ENCODE peak calls at places on chromosomes 16 and 17, in four cellular contexts. One of them, this sample, is unnamed.

GRCh38 chr17:55883112-55883511 is 132.3 kb downstream of the PCTP start:
- DNase-seq in activated T-helper 1 cell treated with Interleukin-2 at 50 U/mL for 16 hours: no peak
- DNase-seq in NCI-H2171: no peak
- DNase-seq in DMS153: no peak
- DNase-seq in this sample: no peak

GRCh38 chr17:350706-351435 is 1.7 kb downstream of the RPH3AL start:
- DNase-seq in activated T-helper 1 cell treated with Interleukin-2 at 50 U/mL for 16 hours: no peak
- DNase-seq in NCI-H2171: no peak
- DNase-seq in DMS153: no peak
- DNase-seq in this sample: no peak

GRCh38 chr16:56841659-56842058 is 23.3 kb upstream of the SLC12A3 start:
- DNase-seq in activated T-helper 1 cell treated with Interleukin-2 at 50 U/mL for 16 hours: no peak
- DNase-seq in NCI-H2171: no peak
- DNase-seq in DMS153: no peak
- DNase-seq in this sample: no peak

GRCh38 chr17:47275245-47275984 is 21.8 kb downstream of the ITGB3 start:
- DNase-seq in activated T-helper 1 cell treated with Interleukin-2 at 50 U/mL for 16 hours: no peak
- DNase-seq in NCI-H2171: no peak
- DNase-seq in DMS153: peak
- DNase-seq in this sample: no peak

GRCh38 chr16:89476379-89476778 is 14.0 kb downstream of the ANKRD11 start:
- DNase-seq in activated T-helper 1 cell treated with Interleukin-2 at 50 U/mL for 16 hours: no peak
- DNase-seq in NCI-H2171: peak
- DNase-seq in DMS153: no peak
- DNase-seq in this sample: no peak

GRCh38 chr17:58416937-58417299 is 416 bp downstream of the RNF43 start:
- DNase-seq in activated T-helper 1 cell treated with Interleukin-2 at 50 U/mL for 16 hours: no peak
- DNase-seq in NCI-H2171: no peak
- DNase-seq in DMS153: no peak
- DNase-seq in this sample: no peak

GRCh38 chr16:89198417-89199240 is 1.7 kb downstream of the SLC22A31 start:
- DNase-seq in activated T-helper 1 cell treated with Interleukin-2 at 50 U/mL for 16 hours: no peak
- DNase-seq in NCI-H2171: no peak
- DNase-seq in DMS153: no peak
- DNase-seq in this sample: no peak

GRCh38 chr17:29608986-29609385 is 13.7 kb downstream of the CORO6 start:
- DNase-seq in activated T-helper 1 cell treated with Interleukin-2 at 50 U/mL for 16 hours: no peak
- DNase-seq in NCI-H2171: no peak
- DNase-seq in DMS153: no peak
- DNase-seq in this sample: no peak

GRCh38 chr17:29012535-29012934 is 6.7 kb upstream of the SEZ6 start:
- DNase-seq in activated T-helper 1 cell treated with Interleukin-2 at 50 U/mL for 16 hours: no peak
- DNase-seq in NCI-H2171: no peak
- DNase-seq in DMS153: no peak
- DNase-seq in this sample: no peak

GRCh38 chr16:54980821-54981220 is 50.2 kb downstream of the IRX5 start:
- DNase-seq in activated T-helper 1 cell treated with Interleukin-2 at 50 U/mL for 16 hours: no peak
- DNase-seq in NCI-H2171: no peak
- DNase-seq in DMS153: no peak
- DNase-seq in this sample: no peak

GRCh38 chr17:32102172-32102571 is 40.1 kb upstream of the RHOT1 start:
- DNase-seq in activated T-helper 1 cell treated with Interleukin-2 at 50 U/mL for 16 hours: no peak
- DNase-seq in NCI-H2171: no peak
- DNase-seq in DMS153: no peak
- DNase-seq in this sample: no peak

This sample was measured in NCI-H524.